ENCODE peak calls at places on chromosome 16, in five cellular contexts. D is activated CD8-positive, alpha-beta memory T cell treated with anti-CD3 and anti-CD28 coated beads for 1 hour; L is GM03348; E is EL; N is left lung. M is an unnamed sample.

GRCh38 chr16:78851266-78851665 is 749.3 kb downstream of the MAF start:
- DNase-seq in D (no peak), L (no peak), E (no peak), N (no peak), M (no peak)

GRCh38 chr16:8655184-8655717 is 19.2 kb upstream of the ABAT start:
- DNase-seq in D (no peak), L (no peak), E (peak), N (no peak), M (peak)

GRCh38 chr16:85350973-85351372 is 238.7 kb upstream of the CIBAR2 start:
- DNase-seq in D (no peak), L (peak), E (peak), N (peak), M (no peak)

GRCh38 chr16:62018301-62019060 is 17.8 kb downstream of the CDH8 start:
- DNase-seq in D (no peak), L (no peak), E (no peak), N (no peak), M (no peak)

GRCh38 chr16:4847774-4848587 is 700 bp downstream of the UBN1 start:
- DNase-seq in D (no peak), L (peak), E (peak), N (peak), M (no peak)

GRCh38 chr16:26645629-26646028 is 421.1 kb upstream of the C16orf82 start:
- DNase-seq in D (no peak), L (no peak), E (no peak), N (no peak), M (no peak)

GRCh38 chr16:5756969-5757368 is 659.4 kb upstream of the EEF2KMT start:
- DNase-seq in D (no peak), L (no peak), E (no peak), N (no peak), M (no peak)

GRCh38 chr16:88822281-88823040 is 10.7 kb upstream of the APRT start:
- DNase-seq in D (no peak), L (no peak), E (no peak), N (no peak), M (no peak)

GRCh38 chr16:84795338-84796053 is 24.3 kb upstream of the CRISPLD2 start:
- DNase-seq in D (no peak), L (peak), E (peak), N (peak), M (no peak)

M was measured in CMK.